ENCODE peak calls at places on chromosome 19, in seven cellular contexts. One of them, this sample, is unnamed.

GRCh38 chr19:7819337-7819736 is 10.7 kb upstream of the EVI5L start:
- DNase-seq in IMR-90: no peak
- DNase-seq in uterus: no peak
- DNase-seq in skeletal muscle cell: no peak
- DNase-seq in fibroblast of pulmonary artery: no peak
- DNase-seq in epithelial cell of proximal tubule: no peak
- DNase-seq in CD8-positive, alpha-beta T cell: no peak
- DNase-seq in this sample: no peak

GRCh38 chr19:2613507-2614295 is 88.8 kb downstream of the GNG7 start:
- DNase-seq in IMR-90: peak
- DNase-seq in uterus: no peak
- DNase-seq in skeletal muscle cell: no peak
- DNase-seq in fibroblast of pulmonary artery: peak
- DNase-seq in epithelial cell of proximal tubule: no peak
- DNase-seq in CD8-positive, alpha-beta T cell: peak
- DNase-seq in this sample: peak

GRCh38 chr19:54266133-54266532 is 9.1 kb upstream of the LILRB5 start:
- DNase-seq in IMR-90: peak
- DNase-seq in uterus: peak
- DNase-seq in skeletal muscle cell: peak
- DNase-seq in fibroblast of pulmonary artery: peak
- DNase-seq in epithelial cell of proximal tubule: peak
- DNase-seq in CD8-positive, alpha-beta T cell: peak
- DNase-seq in this sample: peak

GRCh38 chr19:31418055-31418454 is 68.8 kb upstream of the TSHZ3 start:
- DNase-seq in IMR-90: no peak
- DNase-seq in uterus: no peak
- DNase-seq in skeletal muscle cell: no peak
- DNase-seq in fibroblast of pulmonary artery: no peak
- DNase-seq in epithelial cell of proximal tubule: no peak
- DNase-seq in CD8-positive, alpha-beta T cell: no peak
- DNase-seq in this sample: no peak

GRCh38 chr19:29587518-29587986 is 18.5 kb upstream of the POP4 start:
- DNase-seq in IMR-90: peak
- DNase-seq in uterus: no peak
- DNase-seq in skeletal muscle cell: no peak
- DNase-seq in fibroblast of pulmonary artery: no peak
- DNase-seq in epithelial cell of proximal tubule: no peak
- DNase-seq in CD8-positive, alpha-beta T cell: peak
- DNase-seq in this sample: no peak

GRCh38 chr19:45336696-45337251 is 3.8 kb upstream of the KLC3 start:
- DNase-seq in IMR-90: no peak
- DNase-seq in uterus: no peak
- DNase-seq in skeletal muscle cell: no peak
- DNase-seq in fibroblast of pulmonary artery: no peak
- DNase-seq in epithelial cell of proximal tubule: no peak
- DNase-seq in CD8-positive, alpha-beta T cell: no peak
- DNase-seq in this sample: no peak

GRCh38 chr19:1465191-1466016 is 13.6 kb downstream of the C19orf25 start:
- DNase-seq in IMR-90: peak
- DNase-seq in uterus: no peak
- DNase-seq in skeletal muscle cell: no peak
- DNase-seq in fibroblast of pulmonary artery: no peak
- DNase-seq in epithelial cell of proximal tubule: no peak
- DNase-seq in CD8-positive, alpha-beta T cell: no peak
- DNase-seq in this sample: no peak

GRCh38 chr19:3969435-3970312 is 1.2 kb downstream of the DAPK3 start:
- DNase-seq in IMR-90: peak
- DNase-seq in uterus: peak
- DNase-seq in skeletal muscle cell: peak
- DNase-seq in fibroblast of pulmonary artery: peak
- DNase-seq in epithelial cell of proximal tubule: no peak
- DNase-seq in CD8-positive, alpha-beta T cell: no peak
- DNase-seq in this sample: no peak

GRCh38 chr19:20661150-20661819 is at the start of gene ZNF626:
- DNase-seq in IMR-90: peak
- DNase-seq in uterus: peak
- DNase-seq in skeletal muscle cell: peak
- DNase-seq in fibroblast of pulmonary artery: peak
- DNase-seq in epithelial cell of proximal tubule: peak
- DNase-seq in CD8-positive, alpha-beta T cell: peak
- DNase-seq in this sample: peak

GRCh38 chr19:4057913-4058695 is 8.6 kb downstream of the ZBTB7A start:
- DNase-seq in IMR-90: peak
- DNase-seq in uterus: peak
- DNase-seq in skeletal muscle cell: peak
- DNase-seq in fibroblast of pulmonary artery: peak
- DNase-seq in epithelial cell of proximal tubule: peak
- DNase-seq in CD8-positive, alpha-beta T cell: no peak
- DNase-seq in this sample: peak

GRCh38 chr19:57572415-57572947 is 6.2 kb downstream of the ZNF416 start:
- DNase-seq in IMR-90: no peak
- DNase-seq in uterus: no peak
- DNase-seq in skeletal muscle cell: no peak
- DNase-seq in fibroblast of pulmonary artery: no peak
- DNase-seq in epithelial cell of proximal tubule: no peak
- DNase-seq in CD8-positive, alpha-beta T cell: no peak
- DNase-seq in this sample: no peak

GRCh38 chr19:31969955-31970545 is 375.4 kb upstream of the ZNF507 start:
- DNase-seq in IMR-90: no peak
- DNase-seq in uterus: peak
- DNase-seq in skeletal muscle cell: no peak
- DNase-seq in fibroblast of pulmonary artery: no peak
- DNase-seq in epithelial cell of proximal tubule: no peak
- DNase-seq in CD8-positive, alpha-beta T cell: no peak
- DNase-seq in this sample: no peak

GRCh38 chr19:5352229-5352763 is 11.7 kb upstream of the PTPRS start:
- DNase-seq in IMR-90: peak
- DNase-seq in uterus: no peak
- DNase-seq in skeletal muscle cell: no peak
- DNase-seq in fibroblast of pulmonary artery: peak
- DNase-seq in epithelial cell of proximal tubule: no peak
- DNase-seq in CD8-positive, alpha-beta T cell: no peak
- DNase-seq in this sample: no peak

GRCh38 chr19:3412066-3412465 is 45.7 kb downstream of the NFIC start:
- DNase-seq in IMR-90: no peak
- DNase-seq in uterus: no peak
- DNase-seq in skeletal muscle cell: no peak
- DNase-seq in fibroblast of pulmonary artery: no peak
- DNase-seq in epithelial cell of proximal tubule: no peak
- DNase-seq in CD8-positive, alpha-beta T cell: no peak
- DNase-seq in this sample: no peak

GRCh38 chr19:44800461-44800860 is 8.4 kb upstream of the BCAM start:
- DNase-seq in IMR-90: peak
- DNase-seq in uterus: peak
- DNase-seq in skeletal muscle cell: no peak
- DNase-seq in fibroblast of pulmonary artery: peak
- DNase-seq in epithelial cell of proximal tubule: no peak
- DNase-seq in CD8-positive, alpha-beta T cell: peak
- DNase-seq in this sample: peak

GRCh38 chr19:50500060-50500752 is 10.8 kb downstream of the JOSD2 start:
- DNase-seq in IMR-90: no peak
- DNase-seq in uterus: no peak
- DNase-seq in skeletal muscle cell: peak
- DNase-seq in fibroblast of pulmonary artery: no peak
- DNase-seq in epithelial cell of proximal tubule: no peak
- DNase-seq in CD8-positive, alpha-beta T cell: no peak
- DNase-seq in this sample: peak

GRCh38 chr19:7705387-7706187 is 3.7 kb upstream of the FCER2 start:
- DNase-seq in IMR-90: no peak
- DNase-seq in uterus: no peak
- DNase-seq in skeletal muscle cell: no peak
- DNase-seq in fibroblast of pulmonary artery: no peak
- DNase-seq in epithelial cell of proximal tubule: no peak
- DNase-seq in CD8-positive, alpha-beta T cell: peak
- DNase-seq in this sample: peak

GRCh38 chr19:49971991-49972401 is 11.0 kb upstream of the SIGLEC11 start:
- DNase-seq in IMR-90: no peak
- DNase-seq in uterus: no peak
- DNase-seq in skeletal muscle cell: no peak
- DNase-seq in fibroblast of pulmonary artery: no peak
- DNase-seq in epithelial cell of proximal tubule: no peak
- DNase-seq in CD8-positive, alpha-beta T cell: no peak
- DNase-seq in this sample: no peak

GRCh38 chr19:4099054-4099764 is 24.7 kb downstream of the MAP2K2 start:
- DNase-seq in IMR-90: no peak
- DNase-seq in uterus: no peak
- DNase-seq in skeletal muscle cell: no peak
- DNase-seq in fibroblast of pulmonary artery: no peak
- DNase-seq in epithelial cell of proximal tubule: no peak
- DNase-seq in CD8-positive, alpha-beta T cell: no peak
- DNase-seq in this sample: no peak

GRCh38 chr19:14507704-14508246 is 10.4 kb downstream of the DNAJB1 start:
- DNase-seq in IMR-90: peak
- DNase-seq in uterus: no peak
- DNase-seq in skeletal muscle cell: no peak
- DNase-seq in fibroblast of pulmonary artery: peak
- DNase-seq in epithelial cell of proximal tubule: no peak
- DNase-seq in CD8-positive, alpha-beta T cell: no peak
- DNase-seq in this sample: no peak

DNA sequence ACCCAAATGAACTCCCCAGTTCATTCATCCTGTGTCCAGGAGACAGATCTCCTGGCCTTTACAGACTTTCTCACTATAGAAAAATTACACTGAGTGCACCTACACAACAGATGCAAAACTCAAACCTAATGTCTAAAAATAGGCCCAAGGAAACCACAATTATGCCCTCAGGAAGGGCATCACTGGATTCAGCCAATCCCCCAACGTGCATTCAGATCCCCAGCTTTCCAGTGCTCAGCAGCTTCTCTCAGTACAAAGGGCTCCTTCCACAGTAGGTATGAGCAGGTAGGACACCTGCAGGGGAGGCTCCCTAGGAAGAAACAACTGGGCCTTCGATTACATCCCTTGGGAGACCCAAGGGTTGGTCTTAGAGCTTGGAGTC is 2.1 kb downstream of the ZNF709 start:
- DNase-seq in IMR-90: no peak
- DNase-seq in uterus: no peak
- DNase-seq in skeletal muscle cell: no peak
- DNase-seq in fibroblast of pulmonary artery: no peak
- DNase-seq in epithelial cell of proximal tubule: no peak
- DNase-seq in CD8-positive, alpha-beta T cell: no peak
- DNase-seq in this sample: no peak
- H3K4me3 ChIP-seq in IMR-90: no peak
- H3K4me3 ChIP-seq in uterus: no peak
- H3K4me3 ChIP-seq in skeletal muscle cell: no peak
- H3K4me3 ChIP-seq in fibroblast of pulmonary artery: no peak
- H3K4me3 ChIP-seq in epithelial cell of proximal tubule: no peak
- H3K4me3 ChIP-seq in CD8-positive, alpha-beta T cell: no peak
- H3K4me3 ChIP-seq in this sample: no peak

GRCh38 chr19:18304194-18304495 is 18.7 kb downstream of the LSM4 start:
- DNase-seq in IMR-90: no peak
- DNase-seq in uterus: no peak
- DNase-seq in skeletal muscle cell: no peak
- DNase-seq in fibroblast of pulmonary artery: no peak
- DNase-seq in epithelial cell of proximal tubule: no peak
- DNase-seq in CD8-positive, alpha-beta T cell: no peak
- DNase-seq in this sample: peak
- H3K4me3 ChIP-seq in IMR-90: no peak
- H3K4me3 ChIP-seq in uterus: peak
- H3K4me3 ChIP-seq in skeletal muscle cell: peak
- H3K4me3 ChIP-seq in fibroblast of pulmonary artery: peak
- H3K4me3 ChIP-seq in epithelial cell of proximal tubule: no peak
- H3K4me3 ChIP-seq in CD8-positive, alpha-beta T cell: peak
- H3K4me3 ChIP-seq in this sample: peak

DNA sequence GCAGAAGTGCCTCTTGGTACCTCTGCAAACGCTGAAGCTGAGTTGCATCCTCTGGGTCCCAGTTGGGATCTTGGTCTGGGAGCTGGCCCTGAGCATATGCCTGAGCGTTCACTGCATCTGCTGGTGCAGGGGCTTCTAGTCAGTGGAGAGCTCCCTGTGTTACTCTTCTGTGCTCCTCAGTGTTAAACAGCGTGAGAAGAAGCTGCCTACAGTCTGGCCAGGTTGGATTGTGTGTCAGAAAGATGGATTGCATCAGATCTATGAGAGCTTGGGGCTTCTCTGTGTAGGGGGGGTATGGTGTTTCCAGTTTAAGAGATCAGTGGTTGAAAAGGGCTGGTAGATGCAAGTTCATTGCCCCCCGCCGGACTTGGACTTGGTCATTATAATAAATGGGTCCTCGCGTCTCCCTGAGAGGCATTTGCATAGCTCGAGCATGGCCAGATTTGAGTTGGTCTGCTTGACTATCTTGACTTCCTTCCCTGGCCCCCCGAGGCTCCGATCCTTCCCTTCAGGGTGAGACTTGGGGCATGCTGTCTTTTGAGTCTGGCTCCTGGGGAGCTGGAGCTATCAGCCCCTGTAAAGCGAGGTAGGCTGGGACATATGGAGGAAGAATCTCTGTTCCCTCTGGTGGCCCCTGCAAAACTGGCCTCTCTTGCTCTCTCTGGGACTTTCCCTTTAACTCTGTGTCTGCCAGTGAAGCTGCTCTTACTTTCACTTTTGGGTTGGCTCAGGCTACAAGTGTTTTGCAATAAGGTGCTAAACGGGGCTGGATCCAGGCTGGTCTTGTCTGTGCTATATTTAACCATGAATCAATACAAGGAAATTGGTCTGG is 52.9 kb downstream of the OR10H4 start:
- DNase-seq in IMR-90: peak
- DNase-seq in uterus: no peak
- DNase-seq in skeletal muscle cell: peak
- DNase-seq in fibroblast of pulmonary artery: peak
- DNase-seq in epithelial cell of proximal tubule: no peak
- DNase-seq in CD8-positive, alpha-beta T cell: no peak
- DNase-seq in this sample: no peak
- H3K4me3 ChIP-seq in IMR-90: peak
- H3K4me3 ChIP-seq in uterus: peak
- H3K4me3 ChIP-seq in skeletal muscle cell: peak
- H3K4me3 ChIP-seq in fibroblast of pulmonary artery: peak
- H3K4me3 ChIP-seq in epithelial cell of proximal tubule: peak
- H3K4me3 ChIP-seq in CD8-positive, alpha-beta T cell: peak
- H3K4me3 ChIP-seq in this sample: peak

GRCh38 chr19:9054768-9055167 is 32.1 kb upstream of the OR1M1 start:
- DNase-seq in IMR-90: no peak
- DNase-seq in uterus: no peak
- DNase-seq in skeletal muscle cell: no peak
- DNase-seq in fibroblast of pulmonary artery: no peak
- DNase-seq in epithelial cell of proximal tubule: no peak
- DNase-seq in CD8-positive, alpha-beta T cell: no peak
- DNase-seq in this sample: no peak
- H3K4me3 ChIP-seq in IMR-90: no peak
- H3K4me3 ChIP-seq in uterus: no peak
- H3K4me3 ChIP-seq in skeletal muscle cell: no peak
- H3K4me3 ChIP-seq in fibroblast of pulmonary artery: no peak
- H3K4me3 ChIP-seq in epithelial cell of proximal tubule: no peak
- H3K4me3 ChIP-seq in CD8-positive, alpha-beta T cell: no peak
- H3K4me3 ChIP-seq in this sample: no peak

GRCh38 chr19:47485210-47485609 is 1.2 kb upstream of the KPTN start:
- DNase-seq in IMR-90: no peak
- DNase-seq in uterus: no peak
- DNase-seq in skeletal muscle cell: no peak
- DNase-seq in fibroblast of pulmonary artery: no peak
- DNase-seq in epithelial cell of proximal tubule: no peak
- DNase-seq in CD8-positive, alpha-beta T cell: no peak
- DNase-seq in this sample: no peak
- H3K4me3 ChIP-seq in IMR-90: no peak
- H3K4me3 ChIP-seq in uterus: no peak
- H3K4me3 ChIP-seq in skeletal muscle cell: no peak
- H3K4me3 ChIP-seq in fibroblast of pulmonary artery: no peak
- H3K4me3 ChIP-seq in epithelial cell of proximal tubule: peak
- H3K4me3 ChIP-seq in CD8-positive, alpha-beta T cell: peak
- H3K4me3 ChIP-seq in this sample: no peak

This sample was measured in left ventricle myocardium inferior.